ENCODE peak calls at places on chromosome 12, in nine cellular contexts. D is EL; Z is hypothalamus; G is NCI-H1105; L is CD4-positive, CD25-positive, alpha-beta regulatory T cell; I is IMR-90; E is CD4-positive, alpha-beta T cell; P is iris pigment epithelial cell; Q is activated naive CD8-positive, alpha-beta T cell treated with anti-CD3 and anti-CD28 coated beads, Interleukin-2, amount 50 U/mL, for 24 hours. O is an unnamed sample.

GRCh38 chr12:53659011-53659551 is 16.8 kb downstream of the ATP5MC2 start:
- DNase-seq in E (no peak), G (peak), Q (no peak), D (no peak), Z (peak), I (peak), L (no peak), P (peak), O (peak)

GRCh38 chr12:45989857-45990467 is 412 bp downstream of the SCAF11 start:
- DNase-seq in Q (peak), E (peak), G (peak), D (peak), I (peak), Z (peak), L (peak), P (peak), O (peak)

GRCh38 chr12:10310926-10311705 is 3.4 kb downstream of the KLRD1 start:
- DNase-seq in L (no peak), Z (no peak), Q (no peak), P (peak), D (no peak), I (no peak), G (no peak), E (no peak), O (no peak)

GRCh38 chr12:51218607-51219161 is 822 bp upstream of the POU6F1 start:
- DNase-seq in P (no peak), G (no peak), I (no peak), D (no peak), L (no peak), Q (no peak), Z (no peak), E (no peak), O (no peak)

GRCh38 chr12:39807043-39807442 is 187.4 kb upstream of the ABCD2 start:
- DNase-seq in G (no peak), D (peak), Z (no peak), Q (no peak), L (no peak), I (no peak), E (no peak), P (peak), O (peak)

GRCh38 chr12:47686645-47687240 is 19.1 kb downstream of the RPAP3 start:
- DNase-seq in Z (no peak), G (no peak), P (peak), I (peak), Q (no peak), E (no peak), D (peak), L (no peak), O (peak)

GRCh38 chr12:53244337-53244736 is 12.3 kb upstream of the RARG start:
- DNase-seq in G (no peak), I (no peak), Q (no peak), L (no peak), P (no peak), E (no peak), Z (no peak), D (no peak), O (no peak)

GRCh38 chr12:67650127-67650495 is 1.6 kb downstream of the DYRK2 start:
- DNase-seq in I (no peak), D (no peak), P (peak), L (no peak), Z (no peak), G (no peak), E (no peak), Q (no peak), O (peak)

GRCh38 chr12:58586762-58587161 is 333.5 kb downstream of the LRIG3 start:
- DNase-seq in D (no peak), E (no peak), Z (no peak), I (no peak), L (no peak), Q (no peak), P (no peak), G (no peak), O (no peak)

GRCh38 chr12:98758331-98758730 is 113.2 kb downstream of the APAF1 start:
- DNase-seq in Z (peak), L (no peak), Q (no peak), G (no peak), D (peak), I (peak), P (peak), E (no peak), O (no peak)

GRCh38 chr12:32836710-32837109 is 59.9 kb downstream of the PKP2 start:
- DNase-seq in I (no peak), G (no peak), P (peak), Z (no peak), E (no peak), D (no peak), L (no peak), Q (no peak), O (no peak)

GRCh38 chr12:55930771-55931316 is at the start of gene DGKA:
- DNase-seq in Z (no peak), E (peak), P (peak), D (peak), G (no peak), Q (peak), I (peak), L (peak), O (peak)

GRCh38 chr12:49636979-49637378 is 13.6 kb downstream of the PRPF40B start:
- DNase-seq in I (peak), Z (peak), Q (peak), G (no peak), D (peak), L (peak), E (peak), P (peak), O (peak)

GRCh38 chr12:115294443-115295133 is 610.6 kb upstream of the TBX3 start:
- DNase-seq in D (peak), Q (no peak), L (no peak), G (no peak), E (no peak), I (peak), P (peak), Z (no peak), O (peak)

GRCh38 chr12:4849024-4849594 is 60.6 kb upstream of the KCNA1 start:
- DNase-seq in L (no peak), G (peak), D (peak), P (peak), I (peak), Z (no peak), Q (peak), E (no peak), O (peak)

GRCh38 chr12:91361864-91362263 is 179.2 kb upstream of the DCN start:
- DNase-seq in Z (no peak), P (peak), D (peak), E (no peak), I (peak), G (peak), L (no peak), Q (no peak), O (peak)

GRCh38 chr12:25615119-25615518 is 62.0 kb upstream of the LMNTD1 start:
- DNase-seq in D (peak), L (no peak), G (no peak), P (peak), I (peak), Q (no peak), Z (no peak), E (no peak), O (peak)

GRCh38 chr12:52082988-52083637 is 3.6 kb downstream of the SMIM41 start:
- DNase-seq in Q (peak), P (peak), D (peak), L (peak), Z (peak), G (peak), E (peak), I (peak), O (peak)

GRCh38 chr12:71392521-71393145 is 47.0 kb upstream of the LGR5 start:
- DNase-seq in Z (no peak), D (peak), G (peak), E (no peak), P (peak), Q (no peak), L (no peak), I (peak), O (peak)

GRCh38 chr12:30870491-30871265 is 55.9 kb upstream of the TSPAN11 start:
- DNase-seq in P (peak), G (no peak), Z (no peak), I (no peak), Q (no peak), D (no peak), E (no peak), L (no peak), O (peak)

GRCh38 chr12:16349132-16349463 is 1.7 kb downstream of the MGST1 start:
- DNase-seq in G (no peak), Q (no peak), P (peak), E (no peak), I (peak), Z (no peak), D (peak), L (no peak), O (peak)

O was measured in mesenchymal stem cell.